ENCODE peak calls at places on chromosomes 7 and 10, in eight cellular contexts. One of them, this sample, is unnamed.

GRCh38 chr10:70440296-70441160 is 953 bp downstream of the NODAL start:
- DNase-seq in cardiac fibroblast: no peak
- DNase-seq in non-pigmented ciliary epithelial cell: no peak
- DNase-seq in mucosa of descending colon: no peak
- DNase-seq in HFFc6: no peak
- DNase-seq in retina: peak; percentile 55
- DNase-seq in ovary: no peak
- DNase-seq in MV-4-11: no peak
- DNase-seq in this sample: no peak

GRCh38 chr7:73860859-73861258 is at the start of gene TMEM270:
- DNase-seq in retina: no peak
- DNase-seq in mucosa of descending colon: peak; percentile 10
- DNase-seq in MV-4-11: no peak
- DNase-seq in non-pigmented ciliary epithelial cell: no peak
- DNase-seq in ovary: no peak
- DNase-seq in cardiac fibroblast: no peak
- DNase-seq in HFFc6: no peak
- DNase-seq in this sample: no peak

GRCh38 chr10:74637685-74638084 is 188.7 kb upstream of the KAT6B start:
- DNase-seq in non-pigmented ciliary epithelial cell: no peak
- DNase-seq in ovary: no peak
- DNase-seq in retina: no peak
- DNase-seq in MV-4-11: no peak
- DNase-seq in cardiac fibroblast: peak; percentile 5
- DNase-seq in HFFc6: no peak
- DNase-seq in mucosa of descending colon: no peak
- DNase-seq in this sample: no peak

GRCh38 chr7:105647591-105647990 is 66.3 kb upstream of the EFCAB10 start:
- DNase-seq in ovary: no peak
- DNase-seq in non-pigmented ciliary epithelial cell: no peak
- DNase-seq in MV-4-11: no peak
- DNase-seq in mucosa of descending colon: no peak
- DNase-seq in HFFc6: no peak
- DNase-seq in cardiac fibroblast: no peak
- DNase-seq in retina: no peak
- DNase-seq in this sample: no peak

GRCh38 chr10:48493083-48493871 is 111.6 kb downstream of the ARHGAP22 start:
- DNase-seq in HFFc6: no peak
- DNase-seq in ovary: no peak
- DNase-seq in retina: no peak
- DNase-seq in non-pigmented ciliary epithelial cell: no peak
- DNase-seq in MV-4-11: peak; percentile 77
- DNase-seq in mucosa of descending colon: no peak
- DNase-seq in cardiac fibroblast: no peak
- DNase-seq in this sample: no peak

GRCh38 chr7:44279731-44280505 is 45.5 kb downstream of the CAMK2B start:
- DNase-seq in cardiac fibroblast: no peak
- DNase-seq in HFFc6: no peak
- DNase-seq in MV-4-11: no peak
- DNase-seq in mucosa of descending colon: no peak
- DNase-seq in non-pigmented ciliary epithelial cell: no peak
- DNase-seq in ovary: peak; percentile 6
- DNase-seq in retina: no peak
- DNase-seq in this sample: no peak

GRCh38 chr10:97919012-97919411 is 69.4 kb downstream of the GOLGA7B start:
- DNase-seq in HFFc6: no peak
- DNase-seq in ovary: no peak
- DNase-seq in cardiac fibroblast: peak; percentile 6
- DNase-seq in mucosa of descending colon: no peak
- DNase-seq in retina: no peak
- DNase-seq in non-pigmented ciliary epithelial cell: no peak
- DNase-seq in MV-4-11: no peak
- DNase-seq in this sample: peak; percentile 10

GRCh38 chr10:111113961-111114830 is 37.4 kb downstream of the ADRA2A start:
- DNase-seq in MV-4-11: no peak
- DNase-seq in non-pigmented ciliary epithelial cell: no peak
- DNase-seq in mucosa of descending colon: no peak
- DNase-seq in retina: no peak
- DNase-seq in ovary: no peak
- DNase-seq in cardiac fibroblast: no peak
- DNase-seq in HFFc6: no peak
- DNase-seq in this sample: no peak

GRCh38 chr7:142880886-142881505 is 4.5 kb downstream of the TRPV6 start:
- DNase-seq in cardiac fibroblast: peak; percentile 52
- DNase-seq in mucosa of descending colon: no peak
- DNase-seq in MV-4-11: peak; percentile 3
- DNase-seq in HFFc6: peak; percentile 6
- DNase-seq in ovary: no peak
- DNase-seq in non-pigmented ciliary epithelial cell: no peak
- DNase-seq in retina: no peak
- DNase-seq in this sample: no peak

GRCh38 chr7:140656548-140657515 is 15.9 kb upstream of the ADCK2 start:
- DNase-seq in HFFc6: peak; percentile 19
- DNase-seq in retina: no peak
- DNase-seq in mucosa of descending colon: no peak
- DNase-seq in ovary: peak; percentile 47
- DNase-seq in MV-4-11: peak; percentile 97
- DNase-seq in cardiac fibroblast: peak; percentile 75
- DNase-seq in non-pigmented ciliary epithelial cell: no peak
- DNase-seq in this sample: no peak